ENCODE peak calls at places on chromosomes 1 and 21, in four cellular contexts. H, I, Q and C are unnamed samples.

GRCh38 chr1:172678990-172679772 is 20.3 kb downstream of the FASLG start:
- DNase-seq in H (no peak), I (peak; percentile 62), Q (no peak), C (no peak)

GRCh38 chr1:75600781-75601180 is 10.1 kb downstream of the SLC44A5 start:
- DNase-seq in H (no peak), I (no peak), Q (no peak), C (no peak)

GRCh38 chr1:180123463-180123936 is 31.2 kb upstream of the QSOX1 start:
- DNase-seq in H (no peak), I (no peak), Q (no peak), C (no peak)

GRCh38 chr1:213606252-213606820 is 381.4 kb upstream of the PROX1 start:
- DNase-seq in H (no peak), I (no peak), Q (no peak), C (no peak)

GRCh38 chr1:230127105-230128054 is 60.3 kb downstream of the GALNT2 start:
- DNase-seq in H (no peak), I (no peak), Q (no peak), C (no peak)

GRCh38 chr1:107292012-107292411 is 151.2 kb downstream of the NTNG1 start:
- DNase-seq in H (no peak), I (no peak), Q (no peak), C (no peak)

GRCh38 chr1:40344597-40344996 is 27.5 kb upstream of the COL9A2 start:
- DNase-seq in H (peak; percentile 74), I (no peak), Q (peak; percentile 49), C (peak; percentile 62)

GRCh38 chr1:246397046-246397445 is 110.0 kb downstream of the SMYD3 start:
- DNase-seq in H (no peak), I (no peak), Q (no peak), C (no peak)

GRCh38 chr1:172855841-172856382 is 194.8 kb downstream of the TNFSF18 start:
- DNase-seq in H (no peak), I (no peak), Q (no peak), C (no peak)

GRCh38 chr1:208510192-208510952 is 266.2 kb upstream of the PLXNA2 start:
- DNase-seq in H (no peak), I (no peak), Q (no peak), C (no peak)

GRCh38 chr1:41497631-41498030 is 13.1 kb upstream of the EDN2 start:
- DNase-seq in H (no peak), I (no peak), Q (no peak), C (no peak)

GRCh38 chr1:50750021-50750619 is 209.9 kb downstream of the FAF1 start:
- DNase-seq in H (no peak), I (no peak), Q (no peak), C (peak; percentile 22)

GRCh38 chr1:162328507-162328906 is 48.1 kb downstream of the SPATA46 start:
- DNase-seq in H (no peak), I (no peak), Q (no peak), C (no peak)

GRCh38 chr1:70091811-70092210 is 113.6 kb downstream of the LRRC40 start:
- DNase-seq in H (no peak), I (no peak), Q (no peak), C (no peak)

GRCh38 chr1:205532026-205532891 is 27.8 kb downstream of the CDK18 start:
- DNase-seq in H (no peak), I (no peak), Q (peak; percentile 14), C (peak; percentile 14)

GRCh38 chr1:201138311-201138840 is 11.4 kb upstream of the ASCL5 start:
- DNase-seq in H (peak; percentile 79), I (no peak), Q (no peak), C (no peak)

GRCh38 chr1:20589331-20590312 is 725 bp downstream of the CDA start:
- DNase-seq in H (no peak), I (peak; percentile 32), Q (peak; percentile 61), C (peak; percentile 12)

GRCh38 chr21:44986471-44987291 is 46.9 kb downstream of the SLX9 start:
- DNase-seq in H (peak; percentile 80), I (no peak), Q (peak; percentile 19), C (peak; percentile 44)

GRCh38 chr1:116768416-116768815 is 14.2 kb downstream of the CD2 start:
- DNase-seq in H (no peak), I (no peak), Q (no peak), C (no peak)

GRCh38 chr1:71307451-71307850 is 226.6 kb upstream of the ZRANB2 start:
- DNase-seq in H (no peak), I (peak; percentile 25), Q (no peak), C (peak; percentile 18)

GRCh38 chr1:104387716-104388508 is 638.2 kb downstream of the AMY1C start:
- DNase-seq in H (no peak), I (no peak), Q (no peak), C (no peak)

GRCh38 chr1:185860316-185860715 is 126.1 kb downstream of the HMCN1 start:
- DNase-seq in H (no peak), I (no peak), Q (no peak), C (no peak)

GRCh38 chr1:105073660-105074059 is 1324.0 kb downstream of the AMY1C start:
- DNase-seq in H (no peak), I (no peak), Q (no peak), C (no peak)

GRCh38 chr1:1560178-1560577 is 14.5 kb downstream of the SSU72 start:
- DNase-seq in H (no peak), I (no peak), Q (no peak), C (no peak)
- H3K36me3 ChIP-seq in H (peaks cover 27% of the 10 kb centered on the region), I (peaks cover 13% of the 10 kb centered on the region), Q (no peaks in the 10 kb centered on the region), C (peaks cover 6% of the 10 kb centered on the region)

GRCh38 chr1:21885236-21886037 is 51.7 kb downstream of the HSPG2 start:
- DNase-seq in H (no peak), I (no peak), Q (no peak), C (no peak)
- H3K36me3 ChIP-seq in H (peaks cover 84% of the 10 kb centered on the region), I (peaks cover 7% of the 10 kb centered on the region), Q (no peaks in the 10 kb centered on the region), C (no peaks in the 10 kb centered on the region)

DNA sequence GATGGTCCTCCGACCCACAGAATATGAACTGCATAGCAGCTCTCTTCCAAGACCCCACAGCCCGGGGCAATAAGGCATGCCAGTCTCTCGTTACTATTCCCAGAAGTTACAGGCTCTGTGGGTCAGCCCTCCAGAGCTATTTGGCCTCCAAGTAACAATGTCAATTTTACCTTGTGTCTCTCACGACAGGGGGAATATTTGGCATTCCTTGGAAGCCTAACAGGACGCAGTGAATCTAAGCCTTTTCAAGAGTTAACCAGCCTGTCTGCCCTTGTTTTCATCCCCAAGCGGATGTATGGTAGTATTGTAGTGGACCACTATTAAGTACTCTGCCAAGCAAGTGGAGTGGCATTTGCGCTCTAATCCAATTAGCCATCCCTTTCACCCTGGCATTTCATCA is 24.4 kb upstream of the GNG4 start:
- DNase-seq in H (no peak), I (no peak), Q (no peak), C (no peak)
- H3K36me3 ChIP-seq in H (peaks cover 87% of the 10 kb centered on the region), I (peaks cover 5% of the 10 kb centered on the region), Q (no peaks in the 10 kb centered on the region), C (no peaks in the 10 kb centered on the region)

GRCh38 chr1:151176514-151177045 is 799 bp upstream of the TMOD4 start:
- DNase-seq in H (no peak), I (no peak), Q (no peak), C (no peak)
- H3K36me3 ChIP-seq in H (peaks cover 64% of the 10 kb centered on the region), I (no peaks in the 10 kb centered on the region), Q (no peaks in the 10 kb centered on the region), C (peaks cover 11% of the 10 kb centered on the region)

DNA sequence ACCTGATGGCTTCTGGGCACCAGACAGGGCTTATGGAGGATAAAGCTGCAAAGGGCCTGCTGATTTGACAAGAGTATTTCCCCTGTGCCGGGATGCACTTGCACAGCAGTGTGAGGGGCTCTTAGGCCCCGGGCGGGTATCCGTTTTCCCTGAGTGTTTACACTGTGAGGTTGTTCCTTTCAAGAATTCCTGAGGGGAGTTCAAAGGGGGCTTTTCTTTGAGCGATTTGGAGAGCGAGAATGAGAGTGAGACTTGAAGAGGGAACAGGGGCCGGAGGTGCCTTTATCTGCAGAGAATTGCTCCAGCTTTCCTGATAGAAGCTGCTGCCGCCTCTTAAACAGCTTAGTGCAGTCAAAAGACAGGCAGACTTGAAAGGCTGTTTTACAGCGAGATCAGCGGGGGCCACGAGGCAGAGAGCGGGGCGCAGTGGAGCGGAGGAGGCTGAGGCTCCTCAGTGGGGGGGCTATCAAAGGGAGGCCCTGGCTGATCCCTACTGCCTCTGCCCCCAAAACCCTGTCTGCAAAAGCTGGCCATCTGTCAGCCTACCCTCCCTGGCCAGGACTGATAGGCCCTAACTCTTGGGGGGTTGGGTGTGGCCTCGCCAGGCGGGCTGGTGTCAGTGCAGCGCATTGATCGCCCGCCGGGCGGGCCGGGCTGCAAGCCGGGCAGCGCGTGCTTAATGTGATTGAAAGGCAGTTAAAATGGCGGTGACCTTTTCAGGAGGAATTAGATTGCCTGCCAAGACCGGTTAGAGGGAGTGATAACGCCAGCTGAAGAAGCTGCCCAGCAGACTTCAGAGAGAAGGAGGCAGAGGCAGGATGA is 36.5 kb downstream of the TMEM53 start:
- DNase-seq in H (no peak), I (no peak), Q (no peak), C (no peak)
- H3K36me3 ChIP-seq in H (peaks cover 48% of the 10 kb centered on the region), I (peaks cover 28% of the 10 kb centered on the region), Q (no peaks in the 10 kb centered on the region), C (no peaks in the 10 kb centered on the region)

DNA sequence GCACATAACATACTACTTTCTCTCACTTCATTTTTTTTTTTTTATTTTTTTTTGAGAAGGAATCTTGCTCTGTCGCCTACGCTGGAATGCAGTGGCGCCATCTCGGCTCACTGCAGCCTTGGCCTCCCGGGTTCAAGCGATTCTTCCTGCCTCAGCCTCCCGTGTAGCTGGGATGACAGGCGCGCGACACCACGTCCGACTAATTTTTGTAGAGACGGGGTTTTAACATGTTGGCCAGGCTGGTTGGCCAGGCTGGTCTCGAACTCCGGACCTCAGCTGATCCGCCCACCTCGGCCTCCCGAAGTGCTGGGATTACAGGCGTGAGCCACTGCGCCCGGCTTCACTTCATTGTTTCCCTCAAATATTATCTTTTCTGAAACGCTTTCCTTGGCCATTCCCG is 573 bp upstream of the PEX19 start:
- DNase-seq in H (no peak), I (no peak), Q (no peak), C (peak; percentile 28)
- H3K36me3 ChIP-seq in H (peaks cover 42% of the 10 kb centered on the region), I (peaks cover 5% of the 10 kb centered on the region), Q (peaks cover 3% of the 10 kb centered on the region), C (peaks cover 3% of the 10 kb centered on the region)

GRCh38 chr1:241767737-241768136 is 80.3 kb upstream of the EXO1 start:
- DNase-seq in H (no peak), I (no peak), Q (no peak), C (no peak)

GRCh38 chr1:241765390-241765789 is 82.6 kb upstream of the EXO1 start:
- DNase-seq in H (no peak), I (no peak), Q (no peak), C (no peak)

DNA sequence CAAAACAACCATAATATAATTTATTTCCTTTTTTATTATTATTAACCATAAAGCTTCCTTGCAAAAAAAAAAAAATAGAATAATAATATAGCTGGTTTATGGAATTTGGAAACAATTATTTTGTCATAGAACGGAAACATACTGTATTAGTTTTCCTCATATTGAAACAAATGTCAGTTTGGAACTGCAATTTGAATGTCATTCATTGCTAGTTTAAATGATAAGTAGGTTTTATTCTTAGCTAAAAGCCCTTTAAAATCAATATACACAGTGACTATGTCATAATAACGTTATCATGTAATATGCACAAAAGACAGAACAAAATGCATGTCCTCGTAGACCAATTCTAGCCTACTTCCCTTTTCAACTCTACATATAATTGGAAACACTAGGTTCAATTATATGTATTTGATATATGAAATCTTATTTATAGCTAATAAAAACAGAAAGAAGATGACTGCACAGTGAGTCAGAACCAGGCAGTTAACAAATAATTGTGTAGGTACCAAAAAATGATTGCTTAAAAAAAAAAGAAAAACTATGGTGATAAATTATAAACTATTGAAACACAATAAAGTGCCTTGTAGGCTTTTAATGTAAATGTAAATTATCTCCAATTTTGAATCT is 85.2 kb upstream of the EXO1 start:
- DNase-seq in H (no peak), I (no peak), Q (no peak), C (no peak)
- H3K36me3 ChIP-seq in H (no peaks in the 10 kb centered on the region), I (no peaks in the 10 kb centered on the region), Q (no peaks in the 10 kb centered on the region), C (no peaks in the 10 kb centered on the region)